ENCODE peak calls at places on chromosome 2, in five cellular contexts. K is prostate gland, Y is brain microvascular endothelial cell, L is ovary, R is stomach. C is an unnamed sample. For H3K27me3, the result is how much of the 10 kb centered on the place peaks cover.

GRCh38 chr2:16623046-16623445 is 42.6 kb downstream of the CYRIA start:
- DNase-seq in R (no peak), K (no peak), L (no peak), Y (peak), C (no peak)

GRCh38 chr2:212777020-212777491 is 238.5 kb upstream of the ERBB4 start:
- DNase-seq in Y (peak), R (no peak), L (no peak), K (no peak), C (no peak)

GRCh38 chr2:216486708-216487107 is 11.9 kb upstream of the RPL37A start:
- DNase-seq in L (no peak), R (no peak), Y (no peak), K (no peak), C (no peak)

GRCh38 chr2:202687276-202687675 is 52.5 kb downstream of the FAM117B start:
- DNase-seq in Y (peak), R (no peak), L (no peak), K (no peak), C (no peak)

GRCh38 chr2:69309336-69310048 is 77.5 kb downstream of the GFPT1 start:
- DNase-seq in L (peak), R (no peak), Y (peak), K (no peak), C (no peak)

GRCh38 chr2:37625156-37625555 is 46.3 kb downstream of the CDC42EP3 start:
- DNase-seq in L (no peak), R (no peak), K (no peak), Y (peak), C (no peak)

GRCh38 chr2:95323347-95324155 is 26.4 kb downstream of the KCNIP3 start:
- DNase-seq in R (peak), Y (peak), L (no peak), K (no peak), C (no peak)

GRCh38 chr2:1496394-1496821 is 83.1 kb downstream of the TPO start:
- DNase-seq in R (no peak), L (no peak), K (no peak), Y (no peak), C (no peak)

GRCh38 chr2:69798466-69798908 is 31.0 kb upstream of the GMCL1 start:
- DNase-seq in K (peak), Y (peak), R (peak), L (peak), C (peak)

GRCh38 chr2:85790499-85790898 is 36.7 kb downstream of the ATOH8 start:
- DNase-seq in Y (no peak), R (no peak), L (no peak), K (no peak), C (no peak)

GRCh38 chr2:52852006-52852405 is 915.6 kb upstream of the CHAC2 start:
- DNase-seq in L (no peak), K (no peak), R (no peak), Y (no peak), C (no peak)

GRCh38 chr2:163755366-163755765 is 19.6 kb upstream of the FIGN start:
- DNase-seq in L (no peak), K (no peak), Y (no peak), R (no peak), C (no peak)
- H3K27me3 ChIP-seq in L (under half), K (under half), Y (under half), R (under half), C (under half)

GRCh38 chr2:176935543-176936102 is 277.0 kb upstream of the HNRNPA3 start:
- DNase-seq in L (no peak), Y (no peak), R (no peak), K (no peak), C (no peak)

GRCh38 chr2:176934131-176934530 is 278.5 kb upstream of the HNRNPA3 start:
- DNase-seq in Y (no peak), K (no peak), L (no peak), R (no peak), C (no peak)

GRCh38 chr2:176936410-176936809 is 276.2 kb upstream of the HNRNPA3 start:
- DNase-seq in Y (no peak), K (no peak), R (no peak), L (no peak), C (no peak)

GRCh38 chr2:176934869-176935415 is 277.7 kb upstream of the HNRNPA3 start:
- DNase-seq in L (no peak), K (no peak), Y (no peak), R (no peak), C (no peak)

DNA sequence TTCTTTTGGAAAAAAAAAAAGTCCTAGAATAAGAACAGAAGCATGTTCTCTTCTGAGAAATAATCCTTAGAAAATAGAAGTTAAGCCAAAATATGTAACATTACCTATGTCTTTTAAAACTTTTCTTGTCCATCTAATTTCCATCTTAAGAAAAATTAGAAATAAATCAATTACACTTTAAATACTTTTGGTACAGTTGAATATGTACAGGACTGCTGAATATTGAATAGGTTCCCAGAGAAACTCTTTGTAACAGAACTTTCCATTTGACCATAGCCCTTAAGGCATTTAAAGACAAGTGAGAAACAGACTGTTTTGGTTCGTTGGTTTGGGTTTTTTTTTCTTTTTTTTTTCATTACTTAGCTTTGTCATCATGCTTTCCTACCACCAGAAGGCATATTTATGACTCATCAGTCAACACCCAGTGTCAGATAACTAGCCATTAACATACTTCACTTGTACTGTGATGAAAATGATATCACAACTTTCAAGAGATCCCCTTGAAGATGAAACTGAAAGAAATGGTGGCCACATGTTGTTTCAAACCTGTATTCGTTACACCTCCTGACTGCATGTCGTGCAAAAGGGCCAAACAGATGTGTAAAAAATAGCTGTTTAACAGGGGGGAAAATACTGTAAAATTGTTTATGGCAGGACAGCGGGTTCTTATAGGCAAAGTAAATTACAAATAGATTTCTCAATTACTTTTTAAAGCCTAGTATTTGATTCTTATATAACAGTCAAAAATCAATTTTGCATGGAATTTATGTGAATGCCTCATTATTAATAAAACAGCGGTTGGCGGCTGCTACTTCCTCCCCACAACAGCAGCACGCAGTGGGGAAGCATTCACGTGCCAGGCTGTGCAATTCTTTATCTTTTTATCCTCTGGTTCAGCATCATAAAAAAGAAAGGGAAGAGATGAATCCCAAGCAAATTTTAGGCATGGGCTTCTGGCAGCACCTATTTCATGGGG is 280.7 kb upstream of the HNRNPA3 start:
- DNase-seq in K (no peak), R (no peak), Y (no peak), L (no peak), C (no peak)
- H3K4me3 ChIP-seq in K (no peak), R (no peak), Y (no peak), L (no peak), C (no peak)

GRCh38 chr2:128424806-128425205 is 106.1 kb upstream of the HS6ST1 start:
- DNase-seq in R (peak), L (peak), Y (no peak), K (no peak), C (peak)
- H3K27ac ChIP-seq in R (no peak), L (no peak), Y (no peak), K (no peak), C (no peak)

GRCh38 chr2:45011621-45012602 is 2.7 kb upstream of the SIX2 start:
- DNase-seq in Y (no peak), R (no peak), L (no peak), K (no peak), C (no peak)
- H3K27me3 ChIP-seq in Y (under half), R (under half), L (under half), K (under half), C (under half)

GRCh38 chr2:74845217-74845751 is 11.4 kb downstream of the HK2 start:
- DNase-seq in K (peak), Y (peak), R (peak), L (peak), C (peak)
- H3K4me3 ChIP-seq in K (no peak), Y (no peak), R (no peak), L (no peak), C (no peak)

C was measured in right atrium auricular region.